ENCODE peak calls at places on chromosomes 12 and 14, in five cellular contexts. J is spleen, F is endodermal cell, U is SJSA1, I is right cardiac atrium. D is an unnamed sample. For H3K27me3, the result is how much of the 10 kb centered on the place peaks cover.

GRCh38 chr12:23947395-23947794 is 2.1 kb downstream of the SOX5 start:
- DNase-seq in I (no peak), U (no peak), F (no peak), J (no peak), D (no peak)

GRCh38 chr12:53596920-53597363 is 29.2 kb downstream of the ATF7 start:
- DNase-seq in F (no peak), J (no peak), I (no peak), U (no peak), D (no peak)

GRCh38 chr14:54981698-54982097 is 45.2 kb downstream of the WDHD1 start:
- DNase-seq in F (no peak), I (no peak), U (no peak), J (no peak), D (no peak)

GRCh38 chr14:102094101-102094500 is 7.3 kb upstream of the HSP90AA1 start:
- DNase-seq in J (peak), U (no peak), F (peak), I (peak), D (no peak)

GRCh38 chr12:117643971-117644370 is 282.5 kb upstream of the NOS1 start:
- DNase-seq in U (no peak), F (peak), J (no peak), I (no peak), D (no peak)

GRCh38 chr14:96631621-96632362 is 129.6 kb downstream of the PAPOLA start:
- DNase-seq in I (no peak), U (no peak), J (no peak), F (no peak), D (no peak)

GRCh38 chr12:68290126-68290525 is 36.7 kb upstream of the IL22 start:
- DNase-seq in I (no peak), U (no peak), F (no peak), J (no peak), D (no peak)

GRCh38 chr14:76599141-76599540 is 162.1 kb upstream of the VASH1 start:
- DNase-seq in I (no peak), F (no peak), J (no peak), U (no peak), D (no peak)

GRCh38 chr12:3315201-3315661 is 175.8 kb upstream of the PRMT8 start:
- DNase-seq in J (no peak), F (no peak), I (peak), U (no peak), D (no peak)

GRCh38 chr12:57611116-57611809 is at the start of gene ARHGEF25:
- DNase-seq in U (no peak), I (peak), F (peak), J (no peak), D (no peak)

GRCh38 chr12:116427200-116427932 is 131.8 kb upstream of the MAP1LC3B2 start:
- DNase-seq in J (no peak), F (peak), U (peak), I (no peak), D (no peak)

GRCh38 chr14:63853831-63854293 is 1.1 kb downstream of the SYNE2 start:
- DNase-seq in I (peak), F (peak), J (peak), U (peak), D (peak)

GRCh38 chr14:30214456-30215090 is 286.9 kb upstream of the PRKD1 start:
- DNase-seq in U (peak), F (peak), I (no peak), J (no peak), D (no peak)

GRCh38 chr12:5051334-5051733 is 7.7 kb downstream of the KCNA5 start:
- DNase-seq in I (no peak), U (no peak), J (no peak), F (no peak), D (no peak)

GRCh38 chr12:131348226-131349010 is 362.5 kb upstream of the SFSWAP start:
- DNase-seq in I (no peak), U (no peak), F (peak), J (no peak), D (no peak)

GRCh38 chr14:25411933-25412757 is 362.2 kb upstream of the STXBP6 start:
- DNase-seq in U (no peak), I (no peak), F (peak), J (no peak), D (no peak)

GRCh38 chr14:34043627-34044372 is 92.9 kb upstream of the EGLN3 start:
- DNase-seq in U (no peak), I (no peak), F (peak), J (no peak), D (no peak)

GRCh38 chr14:30872602-30873001 is 1.8 kb upstream of the COCH start:
- DNase-seq in J (no peak), U (no peak), I (no peak), F (peak), D (no peak)

GRCh38 chr12:125186471-125187147 is 121.4 kb downstream of the AACS start:
- DNase-seq in F (peak), U (no peak), J (no peak), I (no peak), D (no peak)

GRCh38 chr12:88520436-88520820 is 59.8 kb downstream of the KITLG start:
- DNase-seq in U (peak), I (no peak), J (no peak), F (no peak), D (no peak)

GRCh38 chr12:88516811-88517210 is 63.5 kb downstream of the KITLG start:
- DNase-seq in F (no peak), J (no peak), U (no peak), I (no peak), D (no peak)

GRCh38 chr12:88518863-88519403 is 61.3 kb downstream of the KITLG start:
- DNase-seq in J (no peak), U (no peak), I (no peak), F (no peak), D (no peak)

GRCh38 chr12:88522961-88523360 is 57.3 kb downstream of the KITLG start:
- DNase-seq in U (no peak), J (no peak), F (no peak), I (no peak), D (no peak)

DNA sequence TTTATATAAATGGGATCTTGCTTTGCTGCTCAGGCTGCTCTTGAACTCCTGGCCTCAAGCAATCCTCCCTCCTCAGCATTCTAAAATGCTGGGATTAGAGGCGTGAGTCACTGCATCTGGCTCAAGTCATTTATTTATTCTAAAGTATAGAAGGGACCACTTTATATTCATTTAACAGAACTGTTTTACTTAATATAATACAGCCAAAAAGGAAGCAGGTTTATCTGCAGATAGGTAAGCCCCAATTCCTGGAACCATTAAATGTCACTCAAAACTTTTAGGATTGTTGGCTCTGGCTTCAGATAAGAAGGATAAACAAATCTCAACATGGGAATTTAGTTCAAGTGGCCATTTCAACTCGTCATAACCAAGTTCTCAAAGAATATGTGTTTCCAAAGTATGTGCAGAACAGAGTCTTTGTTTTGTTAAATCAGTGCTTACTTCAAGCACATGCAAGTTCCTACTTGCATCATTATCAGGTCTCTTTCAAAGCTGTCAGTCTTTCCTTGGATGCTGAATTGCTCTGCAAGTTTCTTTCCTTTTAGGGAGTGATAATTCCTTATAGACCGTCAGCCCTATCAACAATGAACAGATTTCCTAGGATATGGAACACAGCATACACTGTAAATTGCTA is 60.4 kb downstream of the KITLG start:
- DNase-seq in J (no peak), U (peak), I (no peak), F (no peak), D (no peak)
- H3K27me3 ChIP-seq in J (under half), U (under half), I (under half), F (under half), D (under half)

DNA sequence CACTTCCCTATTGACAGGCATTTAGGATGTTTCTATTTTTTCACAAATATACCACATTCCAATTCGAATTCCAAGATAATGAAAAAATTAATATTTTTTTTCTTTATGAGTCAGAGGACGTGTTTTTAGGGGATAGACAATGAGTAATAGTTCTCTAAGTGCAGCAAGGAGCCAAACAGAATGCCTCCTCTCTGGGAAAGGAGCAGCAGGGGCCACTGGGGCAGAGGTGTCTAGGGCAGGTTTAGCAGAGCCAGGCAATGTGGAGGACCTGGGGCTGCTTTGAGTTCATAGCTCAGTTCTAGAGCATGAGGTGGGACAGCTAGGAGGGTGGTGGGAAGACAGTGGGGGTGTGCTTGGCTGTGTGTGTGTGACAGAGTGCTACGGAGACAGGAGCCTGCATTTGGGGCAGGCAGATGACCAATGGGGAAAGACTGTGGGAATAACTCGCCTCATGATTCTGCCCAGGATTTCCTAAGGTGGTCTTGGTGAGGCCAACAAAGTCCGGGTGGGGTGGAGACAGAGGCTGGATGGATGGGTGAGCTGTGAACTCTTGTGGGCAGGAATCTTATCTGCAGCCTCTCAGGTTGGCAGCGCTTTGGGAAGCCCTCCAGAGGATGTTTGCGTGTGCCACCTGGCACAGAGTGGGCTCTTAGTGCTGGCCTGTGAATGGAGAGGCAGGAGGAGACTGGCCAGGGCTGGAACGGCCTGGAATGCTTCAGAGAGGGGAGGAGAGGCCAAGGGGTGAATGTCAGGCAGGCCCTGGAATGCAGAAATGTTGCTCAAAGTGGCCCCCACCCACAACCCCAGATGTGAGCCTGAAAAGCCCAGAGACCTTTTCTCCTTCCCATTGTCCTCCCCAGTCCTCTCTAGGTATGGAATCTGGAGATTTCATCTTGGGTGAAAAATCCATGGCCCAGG is 2.4 kb upstream of the KRT7 start:
- DNase-seq in J (peak), F (no peak), U (peak), I (no peak), D (peak)
- H3K4me3 ChIP-seq in J (no peak), F (no peak), U (no peak), I (no peak), D (no peak)

GRCh38 chr14:58695514-58695913 is 57.8 kb downstream of the DACT1 start:
- DNase-seq in U (no peak), J (no peak), F (no peak), I (no peak), D (no peak)
- H3K27me3 ChIP-seq in U (under half), J (under half), F (under half), I (under half), D (under half)

DNA sequence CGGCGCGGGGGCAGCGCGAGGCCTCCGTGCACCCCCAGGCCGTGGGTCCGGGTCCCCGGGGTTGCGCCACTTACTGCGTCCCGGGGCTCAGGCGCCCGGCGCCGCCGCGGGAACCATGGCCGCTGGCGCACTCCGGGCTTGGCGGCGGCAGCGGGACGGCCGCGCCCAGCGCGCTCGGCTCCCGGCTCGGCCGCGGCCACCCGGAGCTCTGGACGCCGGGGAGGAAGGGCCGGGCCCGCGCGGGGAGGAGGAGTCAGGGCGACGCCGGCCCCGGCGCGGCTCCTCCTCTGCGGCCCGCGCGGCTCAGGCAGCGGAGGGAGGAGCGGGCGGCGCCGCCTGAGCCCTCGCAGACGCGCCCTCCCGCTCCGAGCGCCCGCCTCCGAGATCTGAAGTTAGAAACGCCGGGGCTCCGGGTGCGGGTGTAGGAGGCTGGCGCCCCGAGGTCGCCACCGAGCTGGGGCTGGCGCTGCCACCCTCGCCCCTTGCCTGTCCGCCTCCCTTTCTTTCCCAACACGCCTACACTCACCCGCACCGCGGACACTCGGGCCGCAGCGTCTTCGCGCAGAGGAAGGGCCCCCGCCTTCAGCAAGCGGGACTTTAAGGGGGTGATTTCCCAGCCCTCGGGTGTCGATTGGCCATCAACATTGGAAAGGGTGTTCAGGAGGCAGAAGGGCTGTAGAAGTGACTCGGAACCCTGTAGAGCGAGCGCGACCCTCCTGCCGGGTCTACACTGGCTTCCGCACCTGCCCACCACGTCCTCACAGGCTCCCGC is at the start of gene NIN:
- DNase-seq in F (peak), U (peak), J (peak), I (peak), D (peak)
- H3K4me3 ChIP-seq in F (peak), U (peak), J (peak), I (peak), D (peak)